ENCODE peak calls at places on chromosomes 5 and 9, in four cellular contexts. V is tibial artery, D is DND-41, R is mesendoderm. Z is an unnamed sample.

GRCh38 chr9:116336133-116336862 is 182.7 kb downstream of the PAPPA start:
- DNase-seq in D (no peak), R (no peak), V (no peak), Z (no peak)

GRCh38 chr5:170164921-170165320 is 59.2 kb downstream of the FOXI1 start:
- DNase-seq in V (no peak), D (no peak), R (no peak), Z (no peak)

GRCh38 chr5:23352437-23352836 is 155.0 kb upstream of the PRDM9 start:
- DNase-seq in R (peak; percentile 92), D (no peak), V (no peak), Z (no peak)

GRCh38 chr5:176413255-176413565 is 3.1 kb downstream of the CLTB start:
- DNase-seq in R (no peak), V (peak; percentile 68), D (no peak), Z (no peak)

GRCh38 chr5:16508730-16509531 is 43.3 kb upstream of the ZNF622 start:
- DNase-seq in D (no peak), R (peak; percentile 86), V (peak; percentile 71), Z (no peak)

GRCh38 chr5:59487838-59488729 is 405.4 kb downstream of the PDE4D start:
- DNase-seq in R (no peak), D (no peak), V (no peak), Z (no peak)

GRCh38 chr5:124661317-124662141 is 84.9 kb downstream of the ZNF608 start:
- DNase-seq in V (no peak), D (no peak), R (peak; percentile 98), Z (no peak)

GRCh38 chr9:134410078-134410834 is 84.0 kb downstream of the RXRA start:
- DNase-seq in V (no peak), R (no peak), D (no peak), Z (no peak)

GRCh38 chr9:114025196-114025753 is 52.8 kb downstream of the AMBP start:
- DNase-seq in R (peak; percentile 55), D (no peak), V (no peak), Z (no peak)

GRCh38 chr9:117926031-117926655 is 221.9 kb downstream of the TLR4 start:
- DNase-seq in D (no peak), V (no peak), R (peak; percentile 47), Z (no peak)

GRCh38 chr9:87862536-87863268 is 20.0 kb upstream of the SPATA31E1 start:
- DNase-seq in V (no peak), D (no peak), R (peak; percentile 84), Z (no peak)

GRCh38 chr5:60843693-60844428 is at the start of gene ELOVL7:
- DNase-seq in V (no peak), R (peak; percentile 89), D (no peak), Z (no peak)

GRCh38 chr5:126446498-126447224 is 23.5 kb downstream of the GRAMD2B start:
- DNase-seq in D (no peak), V (no peak), R (no peak), Z (no peak)

GRCh38 chr5:157941616-157942015 is 82.7 kb upstream of the CLINT1 start:
- DNase-seq in D (no peak), V (no peak), R (no peak), Z (no peak)

GRCh38 chr5:113487411-113487778 is 858 bp downstream of the MCC start:
- DNase-seq in D (no peak), R (peak; percentile 32), V (no peak), Z (no peak)

GRCh38 chr9:88161144-88161543 is 22.9 kb upstream of the SPATA31C2 start:
- DNase-seq in R (peak; percentile 64), V (no peak), D (no peak), Z (no peak)

GRCh38 chr9:123119566-123119965 is 86.1 kb downstream of the GPR21 start:
- DNase-seq in V (no peak), D (no peak), R (no peak), Z (no peak)

GRCh38 chr5:157025093-157025698 is 33.7 kb downstream of the HAVCR1 start:
- DNase-seq in R (no peak), V (no peak), D (no peak), Z (peak; percentile 36)

GRCh38 chr5:9354336-9355081 is 191.4 kb downstream of the SEMA5A start:
- DNase-seq in R (no peak), D (no peak), V (no peak), Z (no peak)

GRCh38 chr5:176389114-176389768 is 690 bp downstream of the HIGD2A start:
- DNase-seq in V (no peak), R (no peak), D (no peak), Z (no peak)

GRCh38 chr9:98882569-98882923 is 61.2 kb upstream of the COL15A1 start:
- DNase-seq in R (no peak), D (no peak), V (no peak), Z (no peak)

GRCh38 chr5:167720201-167720600 is 571.2 kb upstream of the WWC1 start:
- DNase-seq in R (no peak), V (no peak), D (no peak), Z (no peak)

GRCh38 chr5:151191661-151192060 is 32.2 kb downstream of the CCDC69 start:
- DNase-seq in V (no peak), D (no peak), R (peak; percentile 47), Z (no peak)

GRCh38 chr5:72151646-72152045 is 44.4 kb downstream of the MAP1B start:
- DNase-seq in V (no peak), D (no peak), R (no peak), Z (no peak)
- H3K4me1 ChIP-seq in V (peaks cover 100% of the 10 kb centered on the region), D (no peaks in the 10 kb centered on the region), R (no peaks in the 10 kb centered on the region), Z (no peaks in the 10 kb centered on the region)

GRCh38 chr5:10695055-10695649 is 65.9 kb downstream of the DAP start:
- DNase-seq in D (no peak), V (peak; percentile 80), R (peak; percentile 75), Z (no peak)
- H3K4me1 ChIP-seq in D (no peaks in the 10 kb centered on the region), V (no peaks in the 10 kb centered on the region), R (no peaks in the 10 kb centered on the region), Z (peaks cover 15% of the 10 kb centered on the region)

GRCh38 chr5:180054226-180054625 is 17.3 kb downstream of the RNF130 start:
- DNase-seq in R (no peak), D (no peak), V (no peak), Z (no peak)
- H3K4me1 ChIP-seq in R (no peaks in the 10 kb centered on the region), D (no peaks in the 10 kb centered on the region), V (peaks cover 21% of the 10 kb centered on the region), Z (no peaks in the 10 kb centered on the region)

GRCh38 chr5:139699352-139699751 is 51.2 kb downstream of the CXXC5 start:
- DNase-seq in D (no peak), V (no peak), R (no peak), Z (no peak)
- H3K4me1 ChIP-seq in D (no peaks in the 10 kb centered on the region), V (peaks cover 37% of the 10 kb centered on the region), R (peaks cover 18% of the 10 kb centered on the region), Z (peaks cover 34% of the 10 kb centered on the region)

GRCh38 chr5:40601198-40601868 is 78.4 kb upstream of the PTGER4 start:
- DNase-seq in V (no peak), R (no peak), D (no peak), Z (no peak)

GRCh38 chr5:40605295-40605958 is 74.3 kb upstream of the PTGER4 start:
- DNase-seq in V (no peak), D (peak; percentile 55), R (no peak), Z (no peak)

GRCh38 chr5:40606077-40606765 is 73.5 kb upstream of the PTGER4 start:
- DNase-seq in D (no peak), R (no peak), V (no peak), Z (no peak)

GRCh38 chr5:40603378-40603777 is 76.3 kb upstream of the PTGER4 start:
- DNase-seq in V (no peak), R (no peak), D (no peak), Z (no peak)

DNA sequence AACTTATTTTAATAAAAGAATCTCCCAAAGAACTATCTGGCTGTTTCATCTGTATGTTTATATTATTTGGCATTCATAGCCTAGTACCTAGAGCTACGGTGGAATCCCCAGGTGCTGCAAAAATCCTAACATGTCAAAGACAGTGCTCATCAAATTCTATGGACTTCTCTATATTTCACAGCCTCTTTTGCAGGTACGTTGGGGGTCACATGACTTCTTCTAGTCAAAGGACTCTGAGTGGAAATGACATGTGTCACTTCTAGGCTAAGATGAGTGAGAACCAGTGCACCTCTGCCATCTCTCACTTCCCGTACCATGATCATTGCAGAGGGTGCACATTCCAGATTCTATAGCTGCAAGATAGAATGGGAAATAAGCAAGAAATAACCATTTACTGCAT is 72.5 kb upstream of the PTGER4 start:
- DNase-seq in V (no peak), R (no peak), D (no peak), Z (no peak)
- H3K4me1 ChIP-seq in V (no peaks in the 10 kb centered on the region), R (no peaks in the 10 kb centered on the region), D (peaks cover 20% of the 10 kb centered on the region), Z (peaks cover 13% of the 10 kb centered on the region)

GRCh38 chr9:127546125-127546832 is 65.8 kb upstream of the STXBP1 start:
- DNase-seq in D (no peak), V (no peak), R (no peak), Z (no peak)
- H3K4me1 ChIP-seq in D (no peaks in the 10 kb centered on the region), V (peaks cover 79% of the 10 kb centered on the region), R (peaks cover 3% of the 10 kb centered on the region), Z (no peaks in the 10 kb centered on the region)